ENCODE peak calls at places on chromosome 7, in six cellular contexts. D, U, R, K, Y and E are unnamed samples.

GRCh38 chr7:85471312-85471711 is 284.5 kb upstream of the SEMA3D start:
- DNase-seq in K (no peak), U (no peak), R (no peak), Y (no peak), D (no peak), E (no peak)

GRCh38 chr7:21251166-21251806 is 176.6 kb upstream of the SP4 start:
- DNase-seq in D (no peak), U (no peak), Y (peak), R (no peak), K (no peak), E (no peak)

GRCh38 chr7:8283968-8284367 is 22.0 kb upstream of the ICA1 start:
- DNase-seq in D (no peak), Y (no peak), K (no peak), R (no peak), U (no peak), E (no peak)

GRCh38 chr7:42624471-42624870 is 287.4 kb downstream of the C7orf25 start:
- DNase-seq in U (peak), Y (peak), R (no peak), K (no peak), D (no peak), E (no peak)

GRCh38 chr7:157693521-157694388 is 357.0 kb downstream of the DNAJB6 start:
- DNase-seq in Y (peak), U (no peak), R (peak), D (no peak), K (no peak), E (no peak)

GRCh38 chr7:34497153-34497777 is 160.8 kb upstream of the NPSR1 start:
- DNase-seq in D (no peak), Y (no peak), R (no peak), K (no peak), U (no peak), E (no peak)

GRCh38 chr7:6293202-6293601 is 20.8 kb upstream of the CYTH3 start:
- DNase-seq in D (no peak), R (no peak), Y (no peak), K (no peak), U (no peak), E (no peak)

GRCh38 chr7:31735991-31736982 is 49.3 kb downstream of the PPP1R17 start:
- DNase-seq in U (peak), D (no peak), R (no peak), K (peak), Y (peak), E (peak)

GRCh38 chr7:106795171-106795876 is 69.8 kb upstream of the PIK3CG start:
- DNase-seq in R (no peak), Y (no peak), U (peak), D (no peak), K (no peak), E (peak)

GRCh38 chr7:1377111-1377909 is 82.0 kb downstream of the MICALL2 start:
- DNase-seq in D (no peak), U (no peak), Y (peak), R (no peak), K (no peak), E (no peak)
- TF ChIP-seq CTCF in D (no peak), U (no peak), Y (no peak), R (no peak), K (no peak), E (no peak)

GRCh38 chr7:69599879-69600764 is 1.8 kb downstream of the AUTS2 start:
- DNase-seq in Y (peak), D (no peak), R (no peak), U (peak), K (no peak), E (peak)

GRCh38 chr7:69598487-69599148 is 343 bp downstream of the AUTS2 start:
- DNase-seq in K (peak), Y (peak), U (peak), R (no peak), D (no peak), E (no peak)

GRCh38 chr7:69598081-69598486 is at the start of gene AUTS2:
- DNase-seq in U (peak), R (peak), D (peak), Y (peak), K (peak), E (peak)

GRCh38 chr7:69597278-69598076 is 798 bp upstream of the AUTS2 start:
- DNase-seq in Y (peak), K (peak), D (peak), R (peak), U (peak), E (peak)

DNA sequence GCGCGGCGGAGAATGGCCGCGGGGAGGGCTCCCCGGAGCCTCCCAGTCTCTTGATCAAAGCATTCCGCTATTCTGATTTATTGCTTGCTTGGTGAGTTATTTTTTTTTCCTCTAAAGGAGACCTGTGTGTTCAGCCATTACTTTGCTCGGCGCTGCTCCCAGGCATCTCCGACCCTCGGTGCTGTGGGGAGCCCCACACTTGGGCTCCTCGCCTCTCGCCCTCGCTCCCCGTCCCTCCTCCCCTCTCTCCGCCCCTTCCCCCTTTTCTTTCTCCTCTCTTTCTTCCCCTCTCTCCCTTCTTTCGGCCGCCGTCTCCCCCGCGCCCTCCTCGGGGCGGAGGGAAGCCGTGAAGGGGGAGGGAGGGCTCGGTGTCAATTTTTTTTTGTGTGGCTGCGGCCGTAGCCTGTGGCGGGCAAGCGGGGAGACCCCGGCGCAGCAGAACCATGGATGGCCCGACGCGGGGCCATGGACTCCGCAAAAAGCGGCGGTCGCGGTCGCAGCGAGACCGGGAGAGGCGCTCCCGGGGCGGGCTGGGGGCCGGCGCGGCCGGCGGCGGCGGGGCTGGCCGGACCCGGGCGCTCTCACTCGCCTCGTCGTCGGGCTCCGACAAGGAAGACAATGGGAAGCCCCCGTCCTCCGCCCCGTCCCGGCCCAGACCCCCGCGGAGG is 1.1 kb downstream of the AUTS2 start:
- DNase-seq in K (no peak), D (no peak), R (no peak), Y (peak), U (peak), E (peak)
- H3K4me3 ChIP-seq in K (peak), D (peak), R (peak), Y (peak), U (peak), E (peak)

GRCh38 chr7:44156453-44157010 is 15.4 kb upstream of the MYL7 start:
- DNase-seq in Y (no peak), K (no peak), R (peak), D (no peak), U (no peak), E (no peak)

GRCh38 chr7:44155191-44156185 is 14.4 kb upstream of the MYL7 start:
- DNase-seq in Y (peak), D (no peak), U (no peak), R (peak), K (no peak), E (no peak)

GRCh38 chr7:44158060-44158872 is 17.1 kb upstream of the MYL7 start:
- DNase-seq in K (no peak), R (peak), U (no peak), Y (peak), D (no peak), E (no peak)

GRCh38 chr7:44158873-44159631 is 17.9 kb upstream of the MYL7 start:
- DNase-seq in Y (peak), U (no peak), D (no peak), K (no peak), R (peak), E (no peak)

GRCh38 chr7:44157116-44158059 is 16.3 kb upstream of the MYL7 start:
- DNase-seq in U (no peak), R (peak), Y (peak), D (no peak), K (no peak), E (no peak)
- TF ChIP-seq CTCF in U (no peak), R (no peak), Y (no peak), D (no peak), K (no peak), E (no peak)

GRCh38 chr7:24404315-24404714 is 120.3 kb downstream of the NPY start:
- DNase-seq in K (no peak), D (no peak), U (no peak), Y (no peak), R (no peak), E (no peak)

GRCh38 chr7:24405002-24405401 is 121.0 kb downstream of the NPY start:
- DNase-seq in Y (no peak), K (no peak), D (no peak), R (no peak), U (no peak), E (no peak)

GRCh38 chr7:24402655-24403054 is 118.7 kb downstream of the NPY start:
- DNase-seq in Y (no peak), R (no peak), D (no peak), U (no peak), K (no peak), E (no peak)

GRCh38 chr7:24403557-24403956 is 119.6 kb downstream of the NPY start:
- DNase-seq in U (no peak), Y (no peak), K (no peak), R (no peak), D (no peak), E (no peak)

GRCh38 chr7:24401628-24402593 is 117.9 kb downstream of the NPY start:
- DNase-seq in D (no peak), K (no peak), R (no peak), U (peak), Y (no peak), E (peak)
- H3K4me3 ChIP-seq in D (no peak), K (no peak), R (no peak), U (peak), Y (peak), E (peak)

GRCh38 chr7:141652691-141653090 is 49.3 kb downstream of the DENND11 start:
- DNase-seq in D (no peak), R (no peak), Y (no peak), K (no peak), U (no peak), E (no peak)

GRCh38 chr7:141648276-141649114 is 53.5 kb downstream of the DENND11 start:
- DNase-seq in D (no peak), Y (peak), R (no peak), K (no peak), U (peak), E (no peak)

GRCh38 chr7:141651417-141651816 is 50.5 kb downstream of the DENND11 start:
- DNase-seq in R (no peak), U (no peak), D (no peak), Y (no peak), K (no peak), E (no peak)

GRCh38 chr7:141649137-141649864 is 52.7 kb downstream of the DENND11 start:
- DNase-seq in D (no peak), R (no peak), K (no peak), Y (peak), U (peak), E (peak)

DNA sequence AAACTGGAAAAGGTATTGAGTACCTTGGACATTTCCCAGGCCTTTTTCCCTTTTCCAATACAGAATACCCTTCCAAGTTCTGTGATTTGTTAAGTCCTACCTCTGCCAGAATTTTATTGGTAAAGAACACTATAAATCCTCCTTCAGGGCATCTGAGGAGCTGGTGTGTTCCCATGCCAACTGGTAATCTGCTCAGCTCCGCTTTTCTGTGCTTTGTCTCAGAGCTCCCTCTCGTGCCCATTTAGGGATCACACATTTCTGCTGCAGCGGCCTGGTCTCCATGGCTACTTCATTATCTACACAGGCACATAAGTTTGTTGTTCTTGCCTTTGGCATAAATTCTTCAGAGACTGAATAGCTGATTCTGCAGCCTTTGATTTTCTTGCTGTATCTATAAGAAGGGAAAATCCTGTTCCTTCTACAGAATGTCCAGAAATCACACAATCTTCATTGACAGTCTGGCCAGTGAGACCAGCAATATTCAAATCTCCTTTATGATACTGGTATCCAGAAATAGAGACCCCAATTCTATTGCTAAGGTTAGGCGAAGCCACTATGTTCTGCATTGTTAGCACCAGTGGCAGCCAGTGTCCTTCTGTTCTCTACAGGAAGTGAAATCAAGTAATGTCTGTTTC is 52.0 kb downstream of the DENND11 start:
- DNase-seq in R (no peak), D (no peak), Y (peak), K (peak), U (peak), E (peak)
- TF ChIP-seq CTCF in R (peak), D (peak), Y (peak), K (peak), U (peak), E (peak)

DNA sequence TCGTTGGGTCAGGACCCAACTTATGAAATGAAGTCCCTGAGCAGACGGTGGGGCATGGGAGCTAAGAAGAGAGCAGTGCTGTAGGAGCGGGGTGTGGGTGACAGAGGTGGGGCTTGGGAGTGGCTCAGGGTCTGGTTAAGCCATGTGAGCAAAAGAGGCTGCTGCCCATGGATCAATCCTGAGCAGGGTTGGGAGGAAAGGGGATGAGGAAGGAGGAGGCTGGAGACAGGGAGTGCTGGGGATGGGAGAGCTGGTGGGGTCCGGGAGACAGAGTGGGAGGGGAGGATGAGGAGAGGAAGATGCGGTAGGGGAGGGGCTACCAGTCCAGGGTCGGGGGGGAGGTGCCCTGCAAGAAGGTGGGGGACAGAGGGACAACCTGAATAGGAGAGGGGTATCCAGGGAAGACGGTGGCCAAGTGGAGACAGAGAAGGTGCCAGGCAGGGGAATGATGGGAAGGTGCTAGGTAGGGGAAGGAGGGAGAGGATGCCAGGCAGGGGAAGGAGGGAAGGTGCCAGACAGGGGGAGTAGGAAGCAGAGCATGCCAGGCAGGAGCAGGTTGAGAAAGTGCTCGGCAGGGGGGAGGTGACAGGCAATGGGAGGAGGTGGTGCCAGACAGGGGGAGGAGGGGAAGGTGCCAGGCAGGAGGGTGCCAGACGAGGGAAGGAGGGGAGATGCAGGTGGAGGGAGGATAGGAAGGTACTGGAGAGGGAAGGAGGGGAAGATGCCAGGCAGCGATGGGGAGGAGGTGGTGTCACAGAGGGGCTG is 27.5 kb upstream of the SMARCD3 start:
- DNase-seq in K (peak), R (no peak), Y (no peak), U (no peak), D (no peak), E (no peak)
- H3K4me3 ChIP-seq in K (no peak), R (peak), Y (peak), U (peak), D (peak), E (no peak)

DNA sequence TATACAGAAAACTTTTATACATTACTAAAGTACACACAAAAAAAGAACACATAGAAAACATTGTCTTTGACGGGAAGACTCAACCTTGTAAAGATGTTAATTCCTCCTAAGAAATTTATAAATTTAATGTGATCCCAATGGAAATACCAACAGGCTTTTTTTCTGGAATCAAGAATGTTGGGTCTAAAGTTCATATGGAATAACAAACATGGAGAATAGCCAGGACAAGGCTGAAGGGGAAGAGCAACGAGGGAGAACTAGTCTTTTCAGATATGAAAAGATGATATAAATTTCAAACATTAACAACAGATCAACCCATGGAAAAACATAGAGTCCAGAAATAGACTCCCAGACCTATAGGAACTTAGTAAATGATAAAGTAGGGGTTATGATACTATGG is 19.8 kb downstream of the HIPK2 start:
- DNase-seq in D (no peak), K (no peak), U (no peak), Y (no peak), R (no peak), E (no peak)
- TF ChIP-seq CTCF in D (no peak), K (no peak), U (no peak), Y (no peak), R (no peak), E (no peak)

DNA sequence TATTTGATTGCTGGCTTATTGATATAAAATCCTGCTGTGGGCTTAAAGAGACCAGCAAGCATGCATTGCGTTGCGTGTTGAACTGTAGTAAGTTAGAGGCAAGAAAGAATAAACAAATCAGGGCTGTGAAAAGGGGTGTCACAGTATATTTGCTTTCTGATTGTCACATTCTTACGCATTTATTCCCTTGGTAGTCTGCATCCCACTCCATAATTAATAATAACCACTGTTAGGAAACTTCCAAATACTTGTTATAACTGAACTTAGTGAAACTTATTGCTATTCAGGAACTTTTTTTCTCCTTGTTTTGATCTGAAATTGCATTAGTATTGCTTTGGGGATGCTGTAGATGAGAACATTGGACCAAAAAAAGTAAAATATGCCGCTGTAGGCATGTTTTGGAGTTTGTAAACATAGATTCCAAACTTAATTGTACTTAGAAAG is 1.7 kb downstream of the PPP1R9A start:
- DNase-seq in D (no peak), K (no peak), Y (peak), R (no peak), U (no peak), E (no peak)
- H3K4me3 ChIP-seq in D (peak), K (peak), Y (no peak), R (peak), U (peak), E (no peak)